ENCODE peak calls at places on chromosomes 6 and 20, in eight cellular contexts. Z, D, G, R, B, T, E and L are unnamed samples.

GRCh38 chr20:39453890-39454289 is 491.7 kb downstream of the DHX35 start:
- DNase-seq in Z (no peak), D (no peak), G (no peak), R (no peak), B (no peak), T (no peak), E (no peak), L (no peak)

GRCh38 chr20:60199866-60200265 is 241.6 kb downstream of the CDH26 start:
- DNase-seq in Z (no peak), D (no peak), G (no peak), R (no peak), B (no peak), T (no peak), E (no peak), L (no peak)

GRCh38 chr20:33647603-33648395 is 14.3 kb upstream of the C20orf144 start:
- DNase-seq in Z (peak), D (peak), G (peak), R (peak), B (no peak), T (no peak), E (no peak), L (peak)

GRCh38 chr6:90654806-90655205 is 67.9 kb upstream of the MAP3K7 start:
- DNase-seq in Z (no peak), D (no peak), G (no peak), R (no peak), B (no peak), T (no peak), E (no peak), L (no peak)

GRCh38 chr6:144033816-144034540 is 25.9 kb upstream of the PLAGL1 start:
- DNase-seq in Z (peak), D (no peak), G (no peak), R (peak), B (no peak), T (no peak), E (no peak), L (peak)

GRCh38 chr6:6002809-6003333 is 3.9 kb downstream of the NRN1 start:
- DNase-seq in Z (no peak), D (no peak), G (no peak), R (no peak), B (no peak), T (no peak), E (no peak), L (no peak)

GRCh38 chr6:108630050-108630714 is 69.5 kb downstream of the FOXO3 start:
- DNase-seq in Z (no peak), D (no peak), G (no peak), R (no peak), B (no peak), T (no peak), E (no peak), L (no peak)

GRCh38 chr6:5638666-5639065 is 368.1 kb downstream of the NRN1 start:
- DNase-seq in Z (no peak), D (no peak), G (no peak), R (no peak), B (no peak), T (no peak), E (no peak), L (no peak)

GRCh38 chr20:61320617-61321200 is 68.6 kb downstream of the CDH4 start:
- DNase-seq in Z (no peak), D (no peak), G (no peak), R (no peak), B (no peak), T (no peak), E (no peak), L (no peak)

GRCh38 chr6:104305206-104305605 is 554.5 kb downstream of the HACE1 start:
- DNase-seq in Z (no peak), D (no peak), G (no peak), R (no peak), B (no peak), T (no peak), E (no peak), L (no peak)

GRCh38 chr6:22664968-22665367 is 95.6 kb downstream of the HDGFL1 start:
- DNase-seq in Z (no peak), D (no peak), G (no peak), R (no peak), B (no peak), T (no peak), E (no peak), L (no peak)

GRCh38 chr6:141199074-141199473 is 933.7 kb upstream of the GJE1 start:
- DNase-seq in Z (peak), D (no peak), G (no peak), R (peak), B (no peak), T (no peak), E (no peak), L (peak)

GRCh38 chr6:134477991-134478635 is 160.2 kb upstream of the SGK1 start:
- DNase-seq in Z (peak), D (no peak), G (no peak), R (peak), B (no peak), T (no peak), E (no peak), L (peak)

GRCh38 chr6:170344631-170345576 is 38.3 kb downstream of the FAM120B start:
- DNase-seq in Z (peak), D (no peak), G (no peak), R (peak), B (peak), T (no peak), E (no peak), L (peak)

GRCh38 chr20:44079968-44080560 is 106.9 kb downstream of the JPH2 start:
- DNase-seq in Z (no peak), D (no peak), G (no peak), R (peak), B (no peak), T (no peak), E (no peak), L (peak)

GRCh38 chr6:7129784-7130569 is 22.2 kb downstream of the RREB1 start:
- DNase-seq in Z (peak), D (peak), G (peak), R (no peak), B (no peak), T (no peak), E (peak), L (no peak)

GRCh38 chr6:17987576-17988421 is at the start of gene KIF13A:
- DNase-seq in Z (peak), D (peak), G (peak), R (peak), B (no peak), T (peak), E (peak), L (peak)

GRCh38 chr6:90538651-90539050 is 48.2 kb downstream of the MAP3K7 start:
- DNase-seq in Z (no peak), D (no peak), G (no peak), R (peak), B (no peak), T (no peak), E (no peak), L (no peak)

GRCh38 chr20:16215056-16215455 is 358.2 kb downstream of the KIF16B start:
- DNase-seq in Z (no peak), D (no peak), G (no peak), R (no peak), B (no peak), T (no peak), E (no peak), L (no peak)

GRCh38 chr6:168675375-168675774 is 234.4 kb downstream of the SMOC2 start:
- DNase-seq in Z (no peak), D (no peak), G (no peak), R (no peak), B (no peak), T (no peak), E (no peak), L (no peak)

GRCh38 chr6:165118736-165119135 is 190.7 kb downstream of the C6orf118 start:
- DNase-seq in Z (no peak), D (no peak), G (no peak), R (no peak), B (no peak), T (no peak), E (no peak), L (no peak)

GRCh38 chr20:39660251-39660650 is 698.1 kb downstream of the DHX35 start:
- DNase-seq in Z (peak), D (no peak), G (no peak), R (peak), B (no peak), T (no peak), E (no peak), L (peak)

GRCh38 chr6:2653369-2654032 is 97.2 kb downstream of the MYLK4 start:
- DNase-seq in Z (no peak), D (no peak), G (no peak), R (no peak), B (no peak), T (no peak), E (no peak), L (no peak)

GRCh38 chr6:22884441-22884840 is 315.1 kb downstream of the HDGFL1 start:
- DNase-seq in Z (no peak), D (no peak), G (no peak), R (no peak), B (no peak), T (no peak), E (no peak), L (no peak)

GRCh38 chr6:2900821-2901644 is 2.1 kb downstream of the SERPINB9 start:
- DNase-seq in Z (peak), D (no peak), G (no peak), R (peak), B (no peak), T (no peak), E (no peak), L (peak)

GRCh38 chr6:155493694-155494143 is 38.1 kb upstream of the NOX3 start:
- DNase-seq in Z (peak), D (no peak), G (peak), R (peak), B (peak), T (no peak), E (peak), L (peak)

DNA sequence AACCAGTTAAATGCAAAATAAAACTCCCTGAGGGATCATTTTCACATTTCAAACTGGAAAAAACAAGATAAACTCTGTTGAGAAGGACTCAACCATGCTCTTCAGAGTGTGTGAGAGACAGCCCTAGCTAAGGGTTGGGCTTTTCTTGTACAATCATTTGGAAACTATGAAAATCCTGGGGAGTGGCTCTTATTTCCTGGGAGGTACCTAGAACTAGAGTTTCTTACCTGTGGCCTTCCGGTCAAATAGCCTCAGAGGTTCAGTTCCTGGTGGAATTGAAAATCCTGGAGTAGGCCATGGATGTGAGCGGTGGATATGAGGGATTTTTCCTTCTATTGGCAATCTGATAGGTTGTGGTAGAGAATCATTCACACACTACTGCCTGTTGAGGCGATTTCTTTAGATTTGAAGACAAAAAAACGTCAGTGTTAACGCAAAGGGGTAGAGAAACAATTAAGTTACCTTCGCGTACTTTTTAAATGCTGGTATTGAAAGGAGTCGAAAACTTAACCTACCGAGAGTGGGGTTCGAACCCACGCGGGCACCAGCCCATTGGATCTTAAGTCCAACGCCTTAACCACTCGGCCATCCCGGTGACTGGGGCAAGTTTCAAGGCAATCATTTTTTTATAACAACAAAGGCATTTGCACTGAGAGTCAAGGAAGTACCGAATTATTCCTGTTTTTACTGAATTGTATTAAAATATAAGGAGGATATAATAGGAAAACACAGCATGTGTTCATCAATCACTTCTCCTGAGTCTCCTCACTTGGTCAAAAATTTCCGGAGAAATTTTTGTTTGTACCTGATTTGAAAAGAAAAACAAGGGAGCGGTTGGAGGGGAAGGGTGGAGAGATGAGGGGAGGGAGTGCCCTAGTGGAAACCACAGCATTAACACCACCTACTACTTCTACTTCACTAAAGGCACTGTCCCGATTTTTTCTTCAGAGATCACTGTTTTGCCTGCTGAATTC is 191.3 kb downstream of the OR2B2 start:
- DNase-seq in Z (peak), D (no peak), G (no peak), R (peak), B (peak), T (no peak), E (no peak), L (no peak)
- TF ChIP-seq CTCF in Z (no peak), D (no peak), G (no peak), R (peak), B (no peak), T (no peak), E (no peak), L (no peak)

DNA sequence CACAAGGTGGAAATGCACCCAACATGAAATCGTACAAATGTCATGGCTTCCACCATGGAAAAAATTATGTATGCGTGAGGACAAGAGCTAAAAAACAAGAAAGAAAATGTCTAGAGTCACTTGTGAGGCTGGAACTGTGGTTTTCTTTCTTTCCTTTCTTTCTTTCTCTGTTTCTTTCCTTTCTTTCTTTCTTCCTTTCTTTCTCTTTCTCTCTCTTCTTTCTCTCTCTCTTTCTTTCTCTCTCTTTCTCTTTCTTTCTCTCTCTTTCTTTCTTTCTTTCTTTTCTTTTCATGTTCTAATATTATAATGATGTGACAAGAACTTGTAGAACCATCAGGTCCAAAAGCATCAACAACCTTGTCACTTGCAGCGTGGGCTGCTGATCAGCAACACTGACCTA is 28.4 kb downstream of the ZNF311 start:
- DNase-seq in Z (no peak), D (no peak), G (no peak), R (no peak), B (no peak), T (no peak), E (no peak), L (no peak)
- H3K4me3 ChIP-seq in Z (no peak), D (no peak), G (no peak), R (no peak), B (no peak), T (no peak), E (no peak), L (no peak)

DNA sequence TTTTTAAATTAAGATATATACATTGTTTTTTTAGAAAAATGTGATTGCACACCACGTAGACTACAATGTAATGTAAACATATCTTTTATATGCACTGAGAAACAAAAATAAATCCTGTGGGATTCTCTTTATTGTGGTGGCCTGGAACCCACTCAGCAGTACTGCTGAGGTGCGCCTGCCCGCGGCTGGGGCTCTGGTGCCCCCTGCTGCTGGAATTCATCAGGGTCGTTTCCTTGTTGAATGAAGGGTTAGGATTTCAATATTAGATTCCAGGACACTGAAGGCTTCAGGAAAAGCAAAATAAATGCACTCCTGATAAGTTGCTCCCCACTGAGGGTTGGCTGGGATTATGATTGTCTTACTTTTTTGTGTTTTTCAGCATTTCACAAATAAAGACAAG is 175.8 kb upstream of the GGTLC1 start:
- DNase-seq in Z (no peak), D (no peak), G (no peak), R (peak), B (no peak), T (peak), E (no peak), L (no peak)
- TF ChIP-seq CTCF in Z (no peak), D (peak), G (no peak), R (peak), B (no peak), T (peak), E (no peak), L (peak)

DNA sequence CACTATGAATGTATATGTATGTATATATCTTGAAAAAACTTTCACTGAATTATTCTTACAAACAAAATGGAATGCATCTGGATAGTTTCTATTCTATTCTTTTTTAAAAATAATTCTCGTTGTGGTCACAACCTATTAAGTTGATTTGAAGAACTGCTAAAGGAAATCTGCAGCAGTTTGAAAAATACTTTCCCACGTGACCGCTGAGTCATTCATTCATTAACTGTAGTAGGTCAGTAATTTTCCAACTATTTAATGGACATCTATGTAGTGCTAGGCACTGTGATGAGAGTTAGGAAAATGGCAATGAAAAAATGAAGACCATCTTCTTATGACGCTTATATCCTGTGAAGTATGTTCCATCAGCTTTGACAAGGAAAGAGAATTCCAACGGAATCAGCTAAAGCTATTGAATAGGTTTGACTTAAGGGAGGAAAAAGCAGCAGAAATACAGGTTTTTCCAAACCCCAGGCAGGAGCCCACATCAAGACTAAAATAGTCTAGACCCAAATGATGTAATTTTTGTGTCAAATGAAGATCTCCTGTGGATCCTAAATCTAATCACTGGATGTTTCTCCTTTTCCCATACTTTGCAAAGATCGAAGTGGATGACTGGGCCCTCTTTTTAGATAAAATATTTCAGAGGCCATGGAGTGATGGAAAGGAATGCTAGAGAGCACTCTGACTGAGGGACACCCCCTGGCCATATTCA is 4.1 kb upstream of the EFHC1 start:
- DNase-seq in Z (no peak), D (no peak), G (no peak), R (peak), B (no peak), T (no peak), E (no peak), L (peak)
- H3K4me3 ChIP-seq in Z (no peak), D (no peak), G (no peak), R (no peak), B (no peak), T (no peak), E (no peak), L (no peak)

DNA sequence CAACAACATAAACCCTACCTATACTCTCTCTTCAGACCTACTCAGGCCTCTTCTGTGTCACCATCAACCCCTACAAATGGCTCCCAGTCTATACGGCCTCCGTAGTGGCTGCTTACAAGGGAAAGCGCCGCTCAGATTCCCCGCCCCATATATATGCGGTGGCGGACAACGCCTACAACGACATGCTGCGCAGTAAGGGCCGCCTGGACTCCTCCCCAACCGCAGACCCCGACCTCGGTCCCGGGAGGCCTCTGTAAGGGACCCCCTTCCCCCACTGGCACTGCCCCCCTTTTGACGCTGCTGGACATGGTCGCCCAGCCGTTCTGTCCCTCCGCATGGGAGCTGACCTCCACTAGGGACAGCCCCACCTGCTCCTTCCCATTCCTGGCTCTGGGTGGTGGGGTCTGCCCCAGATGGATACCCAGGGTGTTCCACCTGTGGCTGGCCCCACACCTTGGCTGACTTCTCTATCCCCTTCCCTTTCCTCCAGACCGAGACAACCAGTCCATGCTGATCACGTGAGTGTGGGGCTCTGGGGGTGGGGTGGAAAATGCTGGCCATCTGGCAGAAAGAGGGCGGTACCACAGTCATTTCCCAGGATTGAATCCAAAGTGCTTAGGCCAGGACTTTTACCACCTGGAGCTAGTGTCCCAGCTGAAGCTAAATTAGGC is 25.0 kb downstream of the MYH7B start:
- DNase-seq in Z (peak), D (no peak), G (no peak), R (no peak), B (no peak), T (no peak), E (no peak), L (no peak)
- TF ChIP-seq CTCF in Z (no peak), D (no peak), G (no peak), R (no peak), B (no peak), T (no peak), E (no peak), L (no peak)